ENCODE peak calls at places on chromosomes 4 and X, in seven cellular contexts. J is NCI-H1694, R is pancreas, K is ELR, T is astrocyte of the spinal cord, G is tibial artery, Q is NCI-H2029. D is an unnamed sample.

GRCh38 chr4:86498560-86499166 is 95.5 kb upstream of the PTPN13 start:
- DNase-seq in K (peak; percentile 75), J (peak; percentile 57), T (peak; percentile 70), G (no peak), Q (peak; percentile 34), R (no peak), D (no peak)

GRCh38 chr4:26269038-26269437 is 51.8 kb upstream of the RBPJ start:
- DNase-seq in J (no peak), K (no peak), G (no peak), R (no peak), T (no peak), Q (no peak), D (no peak)

GRCh38 chr4:73867783-73868182 is 1.4 kb upstream of the CXCL1 start:
- DNase-seq in J (no peak), Q (peak; percentile 40), G (no peak), T (peak; percentile 19), R (no peak), K (peak; percentile 60), D (peak; percentile 36)

GRCh38 chr4:136526517-136526916 is 1005.8 kb downstream of the PCDH18 start:
- DNase-seq in K (peak; percentile 51), J (no peak), R (no peak), Q (no peak), T (peak; percentile 18), G (no peak), D (no peak)

GRCh38 chr4:186078977-186079697 is 10.2 kb downstream of the TLR3 start:
- DNase-seq in J (no peak), T (no peak), R (no peak), K (no peak), Q (no peak), G (no peak), D (no peak)

GRCh38 chr4:57090099-57090498 is 20.1 kb downstream of the IGFBP7 start:
- DNase-seq in T (no peak), Q (no peak), J (no peak), K (no peak), G (no peak), R (no peak), D (no peak)

GRCh38 chr4:76902233-76902890 is 4.4 kb upstream of the SOWAHB start:
- DNase-seq in Q (no peak), T (no peak), R (no peak), G (no peak), K (no peak), J (no peak), D (peak; percentile 23)

GRCh38 chr4:149409186-149410056 is 406.2 kb downstream of the IQCM start:
- DNase-seq in G (peak; percentile 61), T (peak; percentile 86), Q (no peak), K (peak; percentile 94), J (no peak), R (peak; percentile 3), D (no peak)

GRCh38 chrX:51893931-51894696 is 691 bp downstream of the MAGED1 start:
- DNase-seq in J (peak; percentile 75), K (peak; percentile 33), T (peak; percentile 32), G (peak; percentile 65), Q (no peak), R (peak; percentile 49), D (no peak)

GRCh38 chr4:46977245-46977644 is 16.1 kb downstream of the GABRA4 start:
- DNase-seq in J (no peak), Q (no peak), K (no peak), T (no peak), R (no peak), G (no peak), D (no peak)

GRCh38 chr4:87425711-87426110 is 3.3 kb downstream of the NUDT9 start:
- DNase-seq in Q (no peak), T (no peak), K (peak; percentile 25), J (no peak), R (no peak), G (no peak), D (no peak)

GRCh38 chr4:156718226-156718625 is 253.4 kb downstream of the PDGFC start:
- DNase-seq in K (no peak), T (no peak), R (no peak), Q (no peak), G (no peak), J (no peak), D (no peak)

GRCh38 chr4:24477919-24478318 is 106.4 kb downstream of the DHX15 start:
- DNase-seq in R (no peak), Q (no peak), K (peak; percentile 53), T (peak; percentile 84), G (no peak), J (peak; percentile 51), D (no peak)